ENCODE peak calls at places on chromosomes 6 and 20, in five cellular contexts. One of them, this sample, is unnamed. For H3K27me3, the result is how much of the 10 kb centered on the place peaks cover.

GRCh38 chr20:44054118-44054517 is 132.9 kb downstream of the JPH2 start:
- DNase-seq in AG04450: no peak
- DNase-seq in astrocyte: no peak
- DNase-seq in brain microvascular endothelial cell: no peak
- DNase-seq in IMR-90: no peak
- DNase-seq in this sample: no peak

GRCh38 chr6:147058786-147059434 is 145.3 kb upstream of the STXBP5 start:
- DNase-seq in AG04450: no peak
- DNase-seq in astrocyte: no peak
- DNase-seq in brain microvascular endothelial cell: no peak
- DNase-seq in IMR-90: peak
- DNase-seq in this sample: no peak

GRCh38 chr6:116564921-116565872 is 6.1 kb upstream of the RWDD1 start:
- DNase-seq in AG04450: no peak
- DNase-seq in astrocyte: peak
- DNase-seq in brain microvascular endothelial cell: no peak
- DNase-seq in IMR-90: no peak
- DNase-seq in this sample: no peak

GRCh38 chr6:161301338-161301737 is 27.5 kb upstream of the AGPAT4 start:
- DNase-seq in AG04450: no peak
- DNase-seq in astrocyte: peak
- DNase-seq in brain microvascular endothelial cell: peak
- DNase-seq in IMR-90: peak
- DNase-seq in this sample: no peak

GRCh38 chr20:46583411-46584214 is 33.2 kb upstream of the OCSTAMP start:
- DNase-seq in AG04450: no peak
- DNase-seq in astrocyte: no peak
- DNase-seq in brain microvascular endothelial cell: no peak
- DNase-seq in IMR-90: no peak
- DNase-seq in this sample: no peak

GRCh38 chr20:17611540-17612286 is 41.8 kb downstream of the DSTN start:
- DNase-seq in AG04450: no peak
- DNase-seq in astrocyte: no peak
- DNase-seq in brain microvascular endothelial cell: no peak
- DNase-seq in IMR-90: no peak
- DNase-seq in this sample: no peak

GRCh38 chr6:110328231-110328630 is 29.9 kb downstream of the METTL24 start:
- DNase-seq in AG04450: no peak
- DNase-seq in astrocyte: peak
- DNase-seq in brain microvascular endothelial cell: peak
- DNase-seq in IMR-90: peak
- DNase-seq in this sample: peak

GRCh38 chr6:144104898-144105487 is 9.6 kb upstream of the SF3B5 start:
- DNase-seq in AG04450: peak
- DNase-seq in astrocyte: peak
- DNase-seq in brain microvascular endothelial cell: peak
- DNase-seq in IMR-90: peak
- DNase-seq in this sample: peak

GRCh38 chr6:118709859-118710350 is 58.5 kb upstream of the CEP85L start:
- DNase-seq in AG04450: peak
- DNase-seq in astrocyte: peak
- DNase-seq in brain microvascular endothelial cell: peak
- DNase-seq in IMR-90: peak
- DNase-seq in this sample: peak

GRCh38 chr6:41560440-41561192 is 14.4 kb downstream of the FOXP4 start:
- DNase-seq in AG04450: no peak
- DNase-seq in astrocyte: no peak
- DNase-seq in brain microvascular endothelial cell: no peak
- DNase-seq in IMR-90: no peak
- DNase-seq in this sample: no peak

GRCh38 chr6:108684809-108685329 is 124.2 kb downstream of the FOXO3 start:
- DNase-seq in AG04450: no peak
- DNase-seq in astrocyte: peak
- DNase-seq in brain microvascular endothelial cell: peak
- DNase-seq in IMR-90: peak
- DNase-seq in this sample: peak

GRCh38 chr6:65081713-65082210 is 625.3 kb downstream of the EYS start:
- DNase-seq in AG04450: no peak
- DNase-seq in astrocyte: no peak
- DNase-seq in brain microvascular endothelial cell: no peak
- DNase-seq in IMR-90: no peak
- DNase-seq in this sample: no peak

GRCh38 chr6:26221186-26221585 is 134.0 kb downstream of the HFE start:
- DNase-seq in AG04450: no peak
- DNase-seq in astrocyte: no peak
- DNase-seq in brain microvascular endothelial cell: no peak
- DNase-seq in IMR-90: no peak
- DNase-seq in this sample: no peak

GRCh38 chr6:3592371-3592941 is 135.6 kb upstream of the SLC22A23 start:
- DNase-seq in AG04450: peak
- DNase-seq in astrocyte: peak
- DNase-seq in brain microvascular endothelial cell: peak
- DNase-seq in IMR-90: peak
- DNase-seq in this sample: peak

GRCh38 chr20:62611794-62612193 is 30.5 kb upstream of the SLCO4A1 start:
- DNase-seq in AG04450: no peak
- DNase-seq in astrocyte: no peak
- DNase-seq in brain microvascular endothelial cell: no peak
- DNase-seq in IMR-90: no peak
- DNase-seq in this sample: no peak

GRCh38 chr6:46821348-46821992 is 28.3 kb downstream of the MEP1A start:
- DNase-seq in AG04450: no peak
- DNase-seq in astrocyte: no peak
- DNase-seq in brain microvascular endothelial cell: no peak
- DNase-seq in IMR-90: no peak
- DNase-seq in this sample: no peak

GRCh38 chr20:62819494-62820174 is 2.8 kb downstream of the COL9A3 start:
- DNase-seq in AG04450: no peak
- DNase-seq in astrocyte: no peak
- DNase-seq in brain microvascular endothelial cell: no peak
- DNase-seq in IMR-90: peak
- DNase-seq in this sample: no peak

GRCh38 chr6:24858154-24858801 is 59.6 kb upstream of the ARMH2 start:
- DNase-seq in AG04450: no peak
- DNase-seq in astrocyte: no peak
- DNase-seq in brain microvascular endothelial cell: no peak
- DNase-seq in IMR-90: no peak
- DNase-seq in this sample: no peak

GRCh38 chr6:134875367-134875766 is 74.5 kb downstream of the ALDH8A1 start:
- DNase-seq in AG04450: no peak
- DNase-seq in astrocyte: peak
- DNase-seq in brain microvascular endothelial cell: no peak
- DNase-seq in IMR-90: peak
- DNase-seq in this sample: no peak

GRCh38 chr20:11204926-11205768 is 531.3 kb upstream of the JAG1 start:
- DNase-seq in AG04450: no peak
- DNase-seq in astrocyte: peak
- DNase-seq in brain microvascular endothelial cell: peak
- DNase-seq in IMR-90: peak
- DNase-seq in this sample: no peak

GRCh38 chr6:15791401-15792137 is 128.7 kb upstream of the DTNBP1 start:
- DNase-seq in AG04450: no peak
- DNase-seq in astrocyte: no peak
- DNase-seq in brain microvascular endothelial cell: no peak
- DNase-seq in IMR-90: no peak
- DNase-seq in this sample: no peak

GRCh38 chr6:34418367-34418766 is 7.5 kb downstream of the RPS10 start:
- DNase-seq in AG04450: no peak
- DNase-seq in astrocyte: no peak
- DNase-seq in brain microvascular endothelial cell: no peak
- DNase-seq in IMR-90: no peak
- DNase-seq in this sample: no peak

GRCh38 chr6:33296797-33297405 is 1.8 kb downstream of the RGL2 start:
- DNase-seq in AG04450: no peak
- DNase-seq in astrocyte: no peak
- DNase-seq in brain microvascular endothelial cell: no peak
- DNase-seq in IMR-90: no peak
- DNase-seq in this sample: no peak

GRCh38 chr6:39887692-39888450 is 46.4 kb downstream of the MOCS1 start:
- DNase-seq in AG04450: peak
- DNase-seq in astrocyte: peak
- DNase-seq in brain microvascular endothelial cell: peak
- DNase-seq in IMR-90: peak
- DNase-seq in this sample: peak

GRCh38 chr20:59515013-59515905 is 89.1 kb upstream of the PHACTR3 start:
- DNase-seq in AG04450: no peak
- DNase-seq in astrocyte: peak
- DNase-seq in brain microvascular endothelial cell: peak
- DNase-seq in IMR-90: peak
- DNase-seq in this sample: no peak

GRCh38 chr6:42845327-42845694 is 34.1 kb upstream of the RPL7L1 start:
- DNase-seq in AG04450: no peak
- DNase-seq in astrocyte: no peak
- DNase-seq in brain microvascular endothelial cell: no peak
- DNase-seq in IMR-90: no peak
- DNase-seq in this sample: no peak

GRCh38 chr6:155943635-155944034 is 488.0 kb upstream of the NOX3 start:
- DNase-seq in AG04450: peak
- DNase-seq in astrocyte: peak
- DNase-seq in brain microvascular endothelial cell: peak
- DNase-seq in IMR-90: peak
- DNase-seq in this sample: no peak

DNA sequence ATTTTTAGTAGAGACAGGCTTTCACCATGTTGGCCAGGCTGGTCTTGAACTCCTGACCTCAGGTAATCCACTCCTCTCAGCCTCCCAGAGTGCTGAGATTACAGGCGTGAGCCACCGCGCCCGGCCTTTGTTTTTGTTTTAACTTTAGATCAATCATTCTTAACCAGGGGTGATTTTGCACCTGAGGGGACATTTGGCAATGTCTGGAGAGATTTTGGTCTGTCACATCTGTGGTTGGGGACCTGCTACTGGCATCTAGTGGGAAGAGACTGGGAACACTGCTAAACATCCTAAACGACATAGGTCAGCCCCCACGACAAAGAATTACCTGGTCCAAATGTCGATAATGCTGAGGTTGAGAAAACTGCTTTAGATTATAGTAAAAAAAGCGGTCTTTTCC is 82.3 kb downstream of the C6orf52 start:
- DNase-seq in AG04450: no peak
- DNase-seq in astrocyte: no peak
- DNase-seq in brain microvascular endothelial cell: no peak
- DNase-seq in IMR-90: no peak
- DNase-seq in this sample: no peak
- TF ChIP-seq CTCF in AG04450: no peak
- TF ChIP-seq CTCF in astrocyte: no peak
- TF ChIP-seq CTCF in brain microvascular endothelial cell: no peak
- TF ChIP-seq CTCF in IMR-90: no peak
- TF ChIP-seq CTCF in this sample: no peak

GRCh38 chr6:1890987-1891386 is 281.3 kb downstream of the FOXC1 start:
- DNase-seq in AG04450: no peak
- DNase-seq in astrocyte: no peak
- DNase-seq in brain microvascular endothelial cell: no peak
- DNase-seq in IMR-90: no peak
- DNase-seq in this sample: no peak

GRCh38 chr6:1894954-1895353 is 285.2 kb downstream of the FOXC1 start:
- DNase-seq in AG04450: no peak
- DNase-seq in astrocyte: peak
- DNase-seq in brain microvascular endothelial cell: no peak
- DNase-seq in IMR-90: no peak
- DNase-seq in this sample: no peak

GRCh38 chr6:1895721-1896120 is 286.0 kb downstream of the FOXC1 start:
- DNase-seq in AG04450: no peak
- DNase-seq in astrocyte: peak
- DNase-seq in brain microvascular endothelial cell: no peak
- DNase-seq in IMR-90: peak
- DNase-seq in this sample: no peak

GRCh38 chr6:1892716-1893115 is 283.0 kb downstream of the FOXC1 start:
- DNase-seq in AG04450: no peak
- DNase-seq in astrocyte: no peak
- DNase-seq in brain microvascular endothelial cell: no peak
- DNase-seq in IMR-90: no peak
- DNase-seq in this sample: no peak

DNA sequence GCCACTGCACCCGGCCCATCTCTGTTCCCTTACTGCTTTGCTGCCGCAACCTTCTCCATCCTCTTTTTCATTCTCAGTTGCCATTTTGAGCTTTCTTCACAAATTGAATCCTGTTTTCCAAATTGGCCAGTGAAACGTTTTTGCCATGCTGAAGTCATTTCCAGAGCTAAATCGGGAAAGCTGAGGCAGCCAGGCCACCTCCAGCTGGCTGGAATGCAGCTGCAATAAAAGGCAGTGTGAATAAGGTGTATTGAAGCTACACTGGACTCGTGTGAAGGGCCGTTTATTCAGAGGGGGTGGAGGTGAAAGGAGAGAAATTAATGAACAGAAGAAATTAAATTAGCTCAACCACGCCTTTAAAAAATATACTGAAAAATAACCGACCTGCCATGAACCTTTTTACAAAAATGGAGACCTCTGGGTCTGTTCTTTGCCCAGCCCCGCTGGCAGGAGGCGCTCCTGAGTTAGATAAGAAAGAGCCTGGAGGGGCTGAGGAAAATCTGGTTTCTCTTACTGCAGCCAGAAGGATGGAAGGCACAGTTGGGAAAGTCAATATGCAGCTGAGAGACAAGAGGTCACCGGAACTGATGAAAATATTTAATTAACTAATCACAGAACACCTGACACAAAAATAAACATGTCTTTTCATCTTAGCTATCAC is 283.9 kb downstream of the FOXC1 start:
- DNase-seq in AG04450: no peak
- DNase-seq in astrocyte: no peak
- DNase-seq in brain microvascular endothelial cell: no peak
- DNase-seq in IMR-90: no peak
- DNase-seq in this sample: no peak
- H3K4me3 ChIP-seq in AG04450: no peak
- H3K4me3 ChIP-seq in astrocyte: no peak
- H3K4me3 ChIP-seq in brain microvascular endothelial cell: no peak
- H3K4me3 ChIP-seq in IMR-90: no peak
- H3K4me3 ChIP-seq in this sample: no peak

DNA sequence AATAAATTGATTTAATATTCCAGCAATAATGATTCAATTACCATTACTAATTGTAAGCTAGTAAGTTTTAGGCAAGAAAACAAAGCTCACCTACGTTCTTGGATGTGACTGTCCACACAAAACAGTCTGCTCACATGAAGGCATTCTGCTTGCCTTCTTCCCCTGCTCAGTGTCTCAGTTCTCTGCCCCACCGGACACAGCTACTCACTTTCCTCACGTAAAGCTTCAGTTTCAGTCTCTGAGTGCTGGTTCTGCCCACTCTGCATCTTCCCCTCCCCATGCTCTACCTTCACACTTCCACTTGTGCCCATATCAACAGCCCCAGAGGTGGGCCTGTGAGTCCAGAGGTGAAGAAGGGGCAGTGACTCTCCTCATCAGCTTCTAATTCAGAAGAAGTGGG is 73.9 kb upstream of the C6orf118 start:
- DNase-seq in AG04450: no peak
- DNase-seq in astrocyte: no peak
- DNase-seq in brain microvascular endothelial cell: no peak
- DNase-seq in IMR-90: no peak
- DNase-seq in this sample: no peak
- H3K27me3 ChIP-seq in AG04450: under half
- H3K27me3 ChIP-seq in astrocyte: under half
- H3K27me3 ChIP-seq in brain microvascular endothelial cell: under half
- H3K27me3 ChIP-seq in IMR-90: under half
- H3K27me3 ChIP-seq in this sample: under half

GRCh38 chr20:50555687-50556086 is 45.5 kb downstream of the PTPN1 start:
- DNase-seq in AG04450: no peak
- DNase-seq in astrocyte: no peak
- DNase-seq in brain microvascular endothelial cell: no peak
- DNase-seq in IMR-90: no peak
- DNase-seq in this sample: no peak
- TF ChIP-seq CTCF in AG04450: no peak
- TF ChIP-seq CTCF in astrocyte: no peak
- TF ChIP-seq CTCF in brain microvascular endothelial cell: no peak
- TF ChIP-seq CTCF in IMR-90: no peak
- TF ChIP-seq CTCF in this sample: no peak

GRCh38 chr6:73452107-73452461 is at the start of gene CGAS:
- DNase-seq in AG04450: no peak
- DNase-seq in astrocyte: peak
- DNase-seq in brain microvascular endothelial cell: no peak
- DNase-seq in IMR-90: peak
- DNase-seq in this sample: peak
- H3K4me3 ChIP-seq in AG04450: peak
- H3K4me3 ChIP-seq in astrocyte: peak
- H3K4me3 ChIP-seq in brain microvascular endothelial cell: peak
- H3K4me3 ChIP-seq in IMR-90: peak
- H3K4me3 ChIP-seq in this sample: peak

This sample was measured in BJ.